ENCODE peak calls at places on chromosome 15, in nine cellular contexts. O is posterior cingulate gyrus; L is activated T-helper 1 cell treated with anti-CD3 and anti-CD28 coated beads, Interleukin-2, amount 50 U/mL, for 16 hours; B is Caco-2; A is NCI-H1092; W is progenitor cell of endocrine pancreas; E is endothelial cell; P is IMR-90; K is uterus. M is an unnamed sample.

GRCh38 chr15:69818529-69818928 is 279.2 kb downstream of the TLE3 start:
- DNase-seq in O (no peak), L (no peak), B (no peak), A (no peak), W (no peak), E (no peak), P (no peak), K (no peak), M (no peak)

GRCh38 chr15:77180757-77181156 is 109.8 kb upstream of the TSPAN3 start:
- DNase-seq in O (no peak), L (no peak), B (no peak), A (no peak), W (no peak), E (no peak), P (peak), K (no peak), M (peak)

GRCh38 chr15:58770519-58770856 is 614 bp upstream of the MINDY2 start:
- DNase-seq in O (no peak), L (no peak), B (no peak), A (peak), W (no peak), E (no peak), P (peak), K (no peak), M (peak)

GRCh38 chr15:66288796-66289195 is 4.6 kb upstream of the DIS3L start:
- DNase-seq in O (no peak), L (no peak), B (no peak), A (no peak), W (no peak), E (no peak), P (peak), K (no peak), M (no peak)

GRCh38 chr15:51814616-51815015 is 14.8 kb upstream of the TMOD3 start:
- DNase-seq in O (no peak), L (no peak), B (no peak), A (no peak), W (no peak), E (no peak), P (no peak), K (no peak), M (no peak)

GRCh38 chr15:90063733-90064247 is 38.5 kb downstream of the IDH2 start:
- DNase-seq in O (no peak), L (no peak), B (no peak), A (no peak), W (no peak), E (no peak), P (no peak), K (no peak), M (no peak)

GRCh38 chr15:39454189-39454986 is 126.5 kb upstream of the THBS1 start:
- DNase-seq in O (no peak), L (no peak), B (no peak), A (no peak), W (no peak), E (no peak), P (peak), K (no peak), M (no peak)

GRCh38 chr15:48802867-48803266 is 8.0 kb downstream of the CEP152 start:
- DNase-seq in O (no peak), L (no peak), B (no peak), A (no peak), W (no peak), E (no peak), P (peak), K (no peak), M (no peak)

GRCh38 chr15:75063338-75063737 is 39.9 kb downstream of the PPCDC start:
- DNase-seq in O (no peak), L (no peak), B (no peak), A (no peak), W (no peak), E (no peak), P (peak), K (no peak), M (no peak)

GRCh38 chr15:100340721-100341661 is 784 bp downstream of the ADAMTS17 start:
- DNase-seq in O (no peak), L (no peak), B (no peak), A (no peak), W (no peak), E (peak), P (no peak), K (no peak), M (no peak)

GRCh38 chr15:89362203-89363101 is 27.8 kb upstream of the POLG start:
- DNase-seq in O (peak), L (no peak), B (no peak), A (peak), W (no peak), E (no peak), P (no peak), K (no peak), M (no peak)

GRCh38 chr15:89964555-89964954 is 36.6 kb upstream of the ZNF710 start:
- DNase-seq in O (peak), L (no peak), B (no peak), A (no peak), W (no peak), E (peak), P (no peak), K (no peak), M (no peak)

GRCh38 chr15:39774688-39775267 is 7.9 kb downstream of the FSIP1 start:
- DNase-seq in O (no peak), L (no peak), B (no peak), A (no peak), W (no peak), E (no peak), P (no peak), K (no peak), M (no peak)

GRCh38 chr15:78004919-78005634 is 72.4 kb downstream of the TBC1D2B start:
- DNase-seq in O (peak), L (no peak), B (no peak), A (peak), W (no peak), E (no peak), P (peak), K (peak), M (no peak)

GRCh38 chr15:78130466-78131294 is 565 bp downstream of the CIB2 start:
- DNase-seq in O (no peak), L (no peak), B (no peak), A (no peak), W (no peak), E (no peak), P (no peak), K (no peak), M (no peak)

GRCh38 chr15:55823191-55823670 is 80.3 kb upstream of the PRTG start:
- DNase-seq in O (no peak), L (no peak), B (no peak), A (no peak), W (no peak), E (no peak), P (peak), K (no peak), M (no peak)

GRCh38 chr15:44087578-44088190 is 107.4 kb downstream of the FRMD5 start:
- DNase-seq in O (no peak), L (no peak), B (no peak), A (no peak), W (no peak), E (no peak), P (peak), K (no peak), M (no peak)

GRCh38 chr15:52379395-52380111 is 83.9 kb upstream of the MYO5C start:
- DNase-seq in O (no peak), L (no peak), B (no peak), A (no peak), W (no peak), E (no peak), P (no peak), K (no peak), M (no peak)

GRCh38 chr15:31032959-31033358 is 41.5 kb upstream of the MTMR10 start:
- DNase-seq in O (no peak), L (no peak), B (no peak), A (no peak), W (no peak), E (no peak), P (peak), K (no peak), M (no peak)

GRCh38 chr15:52082197-52083036 is 30.2 kb downstream of the BCL2L10 start:
- DNase-seq in O (no peak), L (no peak), B (no peak), A (no peak), W (no peak), E (no peak), P (peak), K (no peak), M (no peak)

GRCh38 chr15:74656935-74657535 is 38.8 kb downstream of the EDC3 start:
- DNase-seq in O (no peak), L (no peak), B (no peak), A (no peak), W (no peak), E (no peak), P (no peak), K (no peak), M (no peak)

GRCh38 chr15:90654233-90655124 is 62.7 kb upstream of the BLM start:
- DNase-seq in O (no peak), L (no peak), B (no peak), A (no peak), W (no peak), E (no peak), P (no peak), K (no peak), M (no peak)

GRCh38 chr15:75348563-75349350 is 1.9 kb downstream of the NEIL1 start:
- DNase-seq in O (peak), L (no peak), B (peak), A (no peak), W (no peak), E (no peak), P (no peak), K (no peak), M (no peak)

GRCh38 chr15:89104172-89104564 is 15.9 kb downstream of the ABHD2 start:
- DNase-seq in O (no peak), L (no peak), B (no peak), A (no peak), W (no peak), E (no peak), P (peak), K (peak), M (no peak)

GRCh38 chr15:84631706-84632272 is 22.3 kb downstream of the WDR73 start:
- DNase-seq in O (no peak), L (no peak), B (no peak), A (no peak), W (no peak), E (no peak), P (peak), K (no peak), M (no peak)

GRCh38 chr15:69508659-69509058 is 56.0 kb downstream of the RPLP1 start:
- DNase-seq in O (no peak), L (no peak), B (no peak), A (no peak), W (no peak), E (no peak), P (no peak), K (no peak), M (no peak)

GRCh38 chr15:43763819-43764446 is 12.8 kb downstream of the ELL3 start:
- DNase-seq in O (no peak), L (no peak), B (no peak), A (no peak), W (no peak), E (no peak), P (peak), K (no peak), M (no peak)

GRCh38 chr15:73799466-73799865 is 46.3 kb upstream of the INSYN1 start:
- DNase-seq in O (no peak), L (no peak), B (no peak), A (no peak), W (no peak), E (no peak), P (peak), K (no peak), M (no peak)

GRCh38 chr15:31016446-31016915 is 25.1 kb upstream of the MTMR10 start:
- DNase-seq in O (no peak), L (no peak), B (no peak), A (no peak), W (no peak), E (no peak), P (peak), K (no peak), M (no peak)

M was measured in HuH-7.